ENCODE peak calls at places on chromosomes 11 and 22, in five cellular contexts. One of them, this sample, is unnamed.
A peak's percentile ranks its signal among the peaks of the same experiment; 100 is the strongest.

GRCh38 chr22:25351631-25352293 is 132.3 kb downstream of the CRYBB2 start:
- DNase-seq in brain microvascular endothelial cell: no peak
- DNase-seq in M059J: no peak
- DNase-seq in HFFc6: no peak
- DNase-seq in SJSA1: no peak
- DNase-seq in this sample: no peak

GRCh38 chr11:106691807-106692365 is 326.4 kb downstream of the GUCY1A2 start:
- DNase-seq in brain microvascular endothelial cell: peak; percentile 22
- DNase-seq in M059J: peak; percentile 28
- DNase-seq in HFFc6: no peak
- DNase-seq in SJSA1: no peak
- DNase-seq in this sample: no peak

GRCh38 chr11:61068581-61068980 is 33.7 kb upstream of the CD5 start:
- DNase-seq in brain microvascular endothelial cell: no peak
- DNase-seq in M059J: no peak
- DNase-seq in HFFc6: no peak
- DNase-seq in SJSA1: no peak
- DNase-seq in this sample: no peak

GRCh38 chr22:37529652-37530345 is 10.6 kb upstream of the CARD10 start:
- DNase-seq in brain microvascular endothelial cell: no peak
- DNase-seq in M059J: no peak
- DNase-seq in HFFc6: no peak
- DNase-seq in SJSA1: no peak
- DNase-seq in this sample: no peak

GRCh38 chr11:70082829-70083228 is 4.7 kb downstream of the ANO1 start:
- DNase-seq in brain microvascular endothelial cell: no peak
- DNase-seq in M059J: no peak
- DNase-seq in HFFc6: no peak
- DNase-seq in SJSA1: no peak
- DNase-seq in this sample: no peak

GRCh38 chr11:2653930-2654739 is 45.7 kb downstream of the KCNQ1OT1 start:
- DNase-seq in brain microvascular endothelial cell: no peak
- DNase-seq in M059J: no peak
- DNase-seq in HFFc6: no peak
- DNase-seq in SJSA1: no peak
- DNase-seq in this sample: no peak

GRCh38 chr11:86174101-86175046 is 70.2 kb upstream of the EED start:
- DNase-seq in brain microvascular endothelial cell: peak; percentile 96
- DNase-seq in M059J: peak; percentile 100
- DNase-seq in HFFc6: peak; percentile 99
- DNase-seq in SJSA1: peak; percentile 87
- DNase-seq in this sample: peak; percentile 94

GRCh38 chr11:69209038-69209350 is 53.3 kb downstream of the SMIM38 start:
- DNase-seq in brain microvascular endothelial cell: no peak
- DNase-seq in M059J: no peak
- DNase-seq in HFFc6: no peak
- DNase-seq in SJSA1: no peak
- DNase-seq in this sample: no peak

GRCh38 chr22:19648419-19648929 is 65.8 kb upstream of the SEPTIN5 start:
- DNase-seq in brain microvascular endothelial cell: no peak
- DNase-seq in M059J: peak; percentile 13
- DNase-seq in HFFc6: no peak
- DNase-seq in SJSA1: no peak
- DNase-seq in this sample: peak; percentile 27

GRCh38 chr11:1854132-1854948 is 1.5 kb downstream of the LSP1 start:
- DNase-seq in brain microvascular endothelial cell: no peak
- DNase-seq in M059J: no peak
- DNase-seq in HFFc6: no peak
- DNase-seq in SJSA1: no peak
- DNase-seq in this sample: no peak

GRCh38 chr11:11171854-11172253 is 181.2 kb downstream of the CSNK2A3 start:
- DNase-seq in brain microvascular endothelial cell: no peak
- DNase-seq in M059J: no peak
- DNase-seq in HFFc6: no peak
- DNase-seq in SJSA1: no peak
- DNase-seq in this sample: no peak

GRCh38 chr11:94132152-94132558 is 3.5 kb downstream of the PANX1 start:
- DNase-seq in brain microvascular endothelial cell: peak; percentile 83
- DNase-seq in M059J: peak; percentile 97
- DNase-seq in HFFc6: peak; percentile 90
- DNase-seq in SJSA1: peak; percentile 7
- DNase-seq in this sample: peak; percentile 28

GRCh38 chr22:44719586-44720368 is 17.8 kb downstream of the PRR5 start:
- DNase-seq in brain microvascular endothelial cell: no peak
- DNase-seq in M059J: peak; percentile 14
- DNase-seq in HFFc6: no peak
- DNase-seq in SJSA1: no peak
- DNase-seq in this sample: no peak

GRCh38 chr11:85725510-85726258 is 39.7 kb upstream of the CCDC89 start:
- DNase-seq in brain microvascular endothelial cell: peak; percentile 34
- DNase-seq in M059J: peak; percentile 98
- DNase-seq in HFFc6: peak; percentile 88
- DNase-seq in SJSA1: peak; percentile 56
- DNase-seq in this sample: peak; percentile 24

GRCh38 chr22:49810363-49811013 is 17.2 kb downstream of the BRD1 start:
- DNase-seq in brain microvascular endothelial cell: no peak
- DNase-seq in M059J: peak; percentile 34
- DNase-seq in HFFc6: no peak
- DNase-seq in SJSA1: peak; percentile 54
- DNase-seq in this sample: peak; percentile 20

GRCh38 chr22:36578619-36579018 is 49.7 kb upstream of the EIF3D start:
- DNase-seq in brain microvascular endothelial cell: no peak
- DNase-seq in M059J: no peak
- DNase-seq in HFFc6: no peak
- DNase-seq in SJSA1: no peak
- DNase-seq in this sample: no peak

GRCh38 chr11:134409552-134410429 is 2.3 kb downstream of the B3GAT1 start:
- DNase-seq in brain microvascular endothelial cell: no peak
- DNase-seq in M059J: no peak
- DNase-seq in HFFc6: no peak
- DNase-seq in SJSA1: no peak
- DNase-seq in this sample: no peak

GRCh38 chr11:60912223-60912850 is 1.6 kb upstream of the TMEM109 start:
- DNase-seq in brain microvascular endothelial cell: no peak
- DNase-seq in M059J: no peak
- DNase-seq in HFFc6: no peak
- DNase-seq in SJSA1: no peak
- DNase-seq in this sample: no peak

GRCh38 chr11:115127790-115128189 is 376.4 kb downstream of the CADM1 start:
- DNase-seq in brain microvascular endothelial cell: no peak
- DNase-seq in M059J: no peak
- DNase-seq in HFFc6: no peak
- DNase-seq in SJSA1: no peak
- DNase-seq in this sample: no peak

GRCh38 chr11:70070736-70071135 is 7.4 kb upstream of the ANO1 start:
- DNase-seq in brain microvascular endothelial cell: no peak
- DNase-seq in M059J: no peak
- DNase-seq in HFFc6: no peak
- DNase-seq in SJSA1: no peak
- DNase-seq in this sample: no peak